ENCODE peak calls at places on chromosomes 1 and 21, in five cellular contexts. U, F, P, Q and E are unnamed samples.
A peak's percentile ranks its signal among the peaks of the same experiment; 100 is the strongest.

GRCh38 chr1:240466509-240466908 is 145.4 kb downstream of the GREM2 start:
- DNase-seq in P (no peak), F (no peak), Q (no peak), U (no peak), E (no peak)

GRCh38 chr1:6163191-6163972 is 16.7 kb downstream of the CHD5 start:
- DNase-seq in F (no peak), P (no peak), U (no peak), Q (no peak), E (no peak)

GRCh38 chr1:15851251-15852035 is 3.9 kb downstream of the SPEN start:
- DNase-seq in P (no peak), F (no peak), Q (no peak), U (no peak), E (no peak)

GRCh38 chr1:236451796-236452373 is 57.8 kb downstream of the EDARADD start:
- DNase-seq in U (no peak), Q (no peak), F (peak; percentile 27), P (no peak), E (peak; percentile 37)

GRCh38 chr1:178339834-178340233 is 156.9 kb downstream of the CLEC20A start:
- DNase-seq in Q (no peak), P (no peak), F (no peak), U (no peak), E (no peak)

GRCh38 chr1:59985901-59986735 is 59.5 kb upstream of the CYP2J2 start:
- DNase-seq in F (no peak), U (no peak), Q (no peak), P (no peak), E (no peak)

GRCh38 chr1:204975568-204976235 is 67.3 kb upstream of the CNTN2 start:
- DNase-seq in U (peak; percentile 37), Q (no peak), F (peak; percentile 49), P (no peak), E (peak; percentile 56)

GRCh38 chr1:34164510-34165381 is at the start of gene CSMD2:
- DNase-seq in P (peak; percentile 29), Q (no peak), F (no peak), U (peak; percentile 71), E (no peak)

GRCh38 chr1:11316701-11317100 is 43.7 kb downstream of the UBIAD1 start:
- DNase-seq in Q (no peak), U (no peak), P (no peak), F (no peak), E (no peak)

GRCh38 chr1:154557939-154558609 is 388 bp downstream of the UBE2Q1 start:
- DNase-seq in Q (no peak), U (peak; percentile 49), P (peak; percentile 51), F (peak; percentile 75), E (peak; percentile 42)

GRCh38 chr1:231374394-231374793 is 36.3 kb downstream of the SPRTN start:
- DNase-seq in U (no peak), P (no peak), Q (no peak), F (no peak), E (no peak)

GRCh38 chr1:203325418-203326091 is 20.2 kb downstream of the BTG2 start:
- DNase-seq in Q (no peak), F (peak; percentile 66), P (peak; percentile 83), U (peak; percentile 61), E (peak; percentile 90)

GRCh38 chr1:15833069-15833679 is 14.3 kb upstream of the SPEN start:
- DNase-seq in U (peak; percentile 53), P (peak; percentile 64), F (peak; percentile 44), Q (no peak), E (peak; percentile 65)

DNA sequence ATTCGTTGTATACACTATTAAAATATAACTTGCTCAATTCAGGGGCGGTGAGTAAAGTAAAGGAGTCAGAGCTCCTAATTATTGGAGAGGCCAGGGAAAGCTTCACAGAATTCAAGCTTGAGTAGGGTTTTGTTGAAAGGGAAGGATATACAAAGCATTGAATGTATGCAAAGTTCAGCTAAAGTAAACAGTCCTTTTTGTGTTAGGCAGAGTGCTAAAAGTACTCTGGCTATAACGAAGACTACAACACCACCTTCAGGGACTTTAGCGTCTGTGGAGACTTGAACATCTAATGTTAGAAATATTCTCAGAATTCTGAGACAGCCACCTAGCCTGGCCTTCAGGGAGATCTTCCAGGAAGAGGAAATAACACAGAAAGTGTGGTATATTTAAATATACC is 1.1 kb downstream of the FALEC start:
- DNase-seq in P (no peak), F (no peak), U (no peak), Q (no peak), E (no peak)
- H3K4me3 ChIP-seq in P (no peak overlapping the region), F (no peak overlapping the region), U (no peak overlapping the region), Q (peak overlapping the region; percentile 94), E (no peak overlapping the region)

GRCh38 chr1:169890761-169891538 is 2.7 kb downstream of the SCYL3 start:
- DNase-seq in U (no peak), Q (no peak), P (no peak), F (no peak), E (peak; percentile 75)
- H3K27ac ChIP-seq in U (no peak overlapping the region), Q (no peak overlapping the region), P (no peak overlapping the region), F (peak overlapping the region; percentile 98), E (peak overlapping the region; percentile 94)

GRCh38 chr1:200890818-200891773 is 3.6 kb upstream of the INAVA start:
- DNase-seq in U (no peak), Q (no peak), F (no peak), P (no peak), E (peak; percentile 75)
- TF ChIP-seq CTCF in U (no peak), Q (peak; percentile 37), F (no peak), P (peak; percentile 40), E (no peak)

GRCh38 chr1:40710581-40711315 is 19.2 kb downstream of the NFYC start:
- DNase-seq in Q (no peak), P (no peak), U (no peak), F (no peak), E (peak; percentile 23)
- H3K4me3 ChIP-seq in Q (peak overlapping the region; percentile 40), P (peak overlapping the region; percentile 54), U (peak overlapping the region; percentile 7), F (no peak overlapping the region), E (peak overlapping the region; percentile 41)

DNA sequence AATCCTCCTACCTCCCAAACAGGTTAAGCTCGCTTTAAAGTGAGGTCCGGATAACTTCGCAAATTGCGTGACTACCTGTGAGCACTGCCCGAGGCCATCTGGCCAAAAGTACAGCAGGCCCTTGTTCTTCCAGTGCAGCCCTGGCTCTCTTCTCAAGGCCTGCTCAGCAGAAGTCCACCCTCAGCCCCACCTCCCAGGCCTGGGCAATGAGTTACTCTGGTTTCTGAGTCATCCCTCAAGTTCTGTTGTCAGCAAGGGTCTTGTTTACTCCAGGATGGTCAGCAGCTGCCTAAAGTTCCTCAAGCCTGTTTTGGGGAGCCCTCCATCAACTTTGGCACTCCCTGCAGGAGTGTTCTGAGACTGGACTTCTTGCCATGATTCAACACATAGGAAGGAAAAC is 101.7 kb downstream of the BCAR3 start:
- DNase-seq in F (peak; percentile 48), Q (no peak), P (peak; percentile 41), U (peak; percentile 72), E (peak; percentile 69)
- H3K27ac ChIP-seq in F (peak overlapping the region; percentile 57), Q (peak overlapping the region; percentile 61), P (no peak overlapping the region), U (peak overlapping the region; percentile 48), E (peak overlapping the region; percentile 70)

DNA sequence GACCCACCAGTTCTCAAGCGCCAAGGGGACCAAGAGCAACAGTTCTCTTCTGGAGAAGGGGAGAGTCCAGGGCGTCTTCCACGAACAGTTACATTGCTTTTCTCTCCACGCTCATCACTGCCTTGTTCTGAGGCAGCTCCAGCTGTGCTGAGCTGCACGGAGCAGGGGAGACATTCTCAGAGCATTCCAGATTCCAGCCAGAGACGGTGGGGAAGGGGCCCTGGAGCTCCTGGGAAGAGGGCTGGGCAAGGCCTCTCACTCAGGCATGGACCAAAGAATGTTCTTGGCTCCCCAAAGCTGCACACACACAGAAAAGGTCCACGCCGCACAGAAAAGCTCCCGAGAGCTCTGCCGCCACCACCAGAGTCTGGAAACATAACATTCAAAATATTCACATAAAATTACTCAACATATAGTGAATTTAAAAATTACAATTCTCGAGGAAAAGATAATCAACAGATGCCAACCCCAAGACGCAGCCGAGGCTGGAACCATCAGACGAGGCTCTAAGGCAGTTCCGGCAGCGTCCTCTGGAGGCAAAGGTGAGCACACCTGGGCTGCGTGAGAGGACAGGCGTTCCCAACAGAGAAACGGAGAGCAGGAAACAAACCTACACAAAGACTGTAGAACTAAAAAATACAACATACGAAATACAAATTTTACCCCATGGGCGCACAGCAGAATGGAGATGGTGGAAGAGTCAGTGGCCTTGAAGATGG is 40.5 kb downstream of the UBE2G2 start:
- DNase-seq in Q (no peak), F (no peak), U (no peak), P (peak; percentile 3), E (peak; percentile 54)
- TF ChIP-seq CTCF in Q (no peak), F (no peak), U (no peak), P (no peak), E (peak; percentile 53)

DNA sequence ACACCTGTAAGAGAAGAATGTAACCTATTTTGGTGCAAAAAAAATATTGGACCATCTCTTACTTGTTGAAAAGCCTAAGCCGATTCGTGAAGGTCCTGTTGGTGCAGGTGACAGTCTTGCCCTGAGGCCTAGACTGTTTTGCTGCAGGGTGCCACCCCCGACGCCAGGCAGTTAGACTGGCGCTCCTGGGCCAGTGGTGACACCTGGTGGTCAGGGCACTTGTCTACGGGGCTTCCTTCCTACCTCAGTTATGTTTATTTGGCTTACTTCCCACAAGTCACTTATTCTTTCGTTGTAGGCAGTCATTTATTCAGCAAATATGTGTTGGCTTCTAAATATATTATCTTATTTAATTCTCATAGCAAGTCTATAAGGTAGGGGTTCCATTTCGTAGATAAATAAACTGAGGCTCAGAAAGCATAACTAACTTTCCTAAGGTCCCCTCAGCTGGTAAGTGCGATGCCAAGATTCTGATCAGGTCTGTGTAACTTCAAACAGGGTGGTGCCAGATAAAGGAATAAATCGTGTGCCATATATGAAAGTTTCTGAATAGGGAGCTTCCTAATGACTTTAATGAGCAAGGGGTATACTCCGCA is 1.9 kb downstream of the EEIG2 start:
- DNase-seq in P (peak; percentile 43), Q (no peak), F (peak; percentile 80), U (peak; percentile 62), E (peak; percentile 91)
- H3K4me3 ChIP-seq in P (peak overlapping the region; percentile 74), Q (peak overlapping the region; percentile 92), F (no peak overlapping the region), U (no peak overlapping the region), E (no peak overlapping the region)